ENCODE peak calls at places on chromosome 14, in four cellular contexts. One of them, this sample, is unnamed.

GRCh38 chr14:58560208-58560607 is 77.6 kb upstream of the DACT1 start:
- DNase-seq in AG04449: no peak
- DNase-seq in PC-3: peak; percentile 83
- DNase-seq in cardiac fibroblast: peak; percentile 61
- DNase-seq in this sample: no peak

GRCh38 chr14:68368850-68369249 is 424.0 kb downstream of the ZFP36L1 start:
- DNase-seq in AG04449: no peak
- DNase-seq in PC-3: no peak
- DNase-seq in cardiac fibroblast: no peak
- DNase-seq in this sample: no peak

GRCh38 chr14:31297701-31298344 is 90.2 kb upstream of the HECTD1 start:
- DNase-seq in AG04449: no peak
- DNase-seq in PC-3: peak; percentile 38
- DNase-seq in cardiac fibroblast: peak; percentile 50
- DNase-seq in this sample: no peak

GRCh38 chr14:101622251-101623076 is 61.2 kb downstream of the DIO3 start:
- DNase-seq in AG04449: no peak
- DNase-seq in PC-3: no peak
- DNase-seq in cardiac fibroblast: no peak
- DNase-seq in this sample: no peak

GRCh38 chr14:90894241-90894640 is 78.0 kb upstream of the TTC7B start:
- DNase-seq in AG04449: no peak
- DNase-seq in PC-3: no peak
- DNase-seq in cardiac fibroblast: no peak
- DNase-seq in this sample: no peak

GRCh38 chr14:99038401-99038800 is 233.6 kb downstream of the BCL11B start:
- DNase-seq in AG04449: peak; percentile 19
- DNase-seq in PC-3: no peak
- DNase-seq in cardiac fibroblast: no peak
- DNase-seq in this sample: no peak

GRCh38 chr14:35991356-35991755 is 165.2 kb downstream of the BRMS1L start:
- DNase-seq in AG04449: no peak
- DNase-seq in PC-3: no peak
- DNase-seq in cardiac fibroblast: no peak
- DNase-seq in this sample: no peak

GRCh38 chr14:34710006-34710405 is 4.4 kb downstream of the CFL2 start:
- DNase-seq in AG04449: no peak
- DNase-seq in PC-3: no peak
- DNase-seq in cardiac fibroblast: no peak
- DNase-seq in this sample: no peak

GRCh38 chr14:45902241-45902640 is 649.2 kb upstream of the MIS18BP1 start:
- DNase-seq in AG04449: no peak
- DNase-seq in PC-3: peak; percentile 48
- DNase-seq in cardiac fibroblast: no peak
- DNase-seq in this sample: no peak

GRCh38 chr14:57274551-57274950 is 5.8 kb downstream of the AP5M1 start:
- DNase-seq in AG04449: no peak
- DNase-seq in PC-3: no peak
- DNase-seq in cardiac fibroblast: no peak
- DNase-seq in this sample: no peak

GRCh38 chr14:85250369-85250768 is 279.6 kb upstream of the FLRT2 start:
- DNase-seq in AG04449: no peak
- DNase-seq in PC-3: no peak
- DNase-seq in cardiac fibroblast: no peak
- DNase-seq in this sample: no peak

GRCh38 chr14:54839681-54840080 is 62.9 kb downstream of the GCH1 start:
- DNase-seq in AG04449: no peak
- DNase-seq in PC-3: peak; percentile 40
- DNase-seq in cardiac fibroblast: peak; percentile 43
- DNase-seq in this sample: no peak

GRCh38 chr14:31137214-31137889 is 70.2 kb downstream of the HECTD1 start:
- DNase-seq in AG04449: no peak
- DNase-seq in PC-3: peak; percentile 62
- DNase-seq in cardiac fibroblast: no peak
- DNase-seq in this sample: no peak

GRCh38 chr14:69441948-69442347 is 42.6 kb upstream of the PLEKHD1 start:
- DNase-seq in AG04449: no peak
- DNase-seq in PC-3: no peak
- DNase-seq in cardiac fibroblast: no peak
- DNase-seq in this sample: no peak

GRCh38 chr14:73567951-73568885 is 795 bp upstream of the ACOT2 start:
- DNase-seq in AG04449: no peak
- DNase-seq in PC-3: peak; percentile 62
- DNase-seq in cardiac fibroblast: peak; percentile 6
- DNase-seq in this sample: no peak

GRCh38 chr14:60721331-60722162 is 2.6 kb downstream of the SIX4 start:
- DNase-seq in AG04449: no peak
- DNase-seq in PC-3: peak; percentile 85
- DNase-seq in cardiac fibroblast: peak; percentile 54
- DNase-seq in this sample: no peak

GRCh38 chr14:33851931-33852330 is 98.9 kb downstream of the EGLN3 start:
- DNase-seq in AG04449: no peak
- DNase-seq in PC-3: no peak
- DNase-seq in cardiac fibroblast: no peak
- DNase-seq in this sample: no peak

GRCh38 chr14:34175574-34175973 is 224.7 kb upstream of the EGLN3 start:
- DNase-seq in AG04449: no peak
- DNase-seq in PC-3: no peak
- DNase-seq in cardiac fibroblast: no peak
- DNase-seq in this sample: no peak

GRCh38 chr14:68231832-68232642 is 412.5 kb downstream of the RAD51B start:
- DNase-seq in AG04449: no peak
- DNase-seq in PC-3: peak; percentile 81
- DNase-seq in cardiac fibroblast: peak; percentile 75
- DNase-seq in this sample: no peak

GRCh38 chr14:51507556-51508511 is 143.9 kb upstream of the FRMD6 start:
- DNase-seq in AG04449: peak; percentile 45
- DNase-seq in PC-3: no peak
- DNase-seq in cardiac fibroblast: peak; percentile 64
- DNase-seq in this sample: no peak

GRCh38 chr14:68734231-68734732 is 58.6 kb downstream of the ZFP36L1 start:
- DNase-seq in AG04449: no peak
- DNase-seq in PC-3: no peak
- DNase-seq in cardiac fibroblast: peak; percentile 11
- DNase-seq in this sample: no peak

GRCh38 chr14:100892496-100893227 is 10.9 kb downstream of the RTL1 start:
- DNase-seq in AG04449: no peak
- DNase-seq in PC-3: no peak
- DNase-seq in cardiac fibroblast: no peak
- DNase-seq in this sample: no peak

GRCh38 chr14:78633747-78634146 is 463.6 kb downstream of the NRXN3 start:
- DNase-seq in AG04449: no peak
- DNase-seq in PC-3: no peak
- DNase-seq in cardiac fibroblast: no peak
- DNase-seq in this sample: no peak

GRCh38 chr14:104174051-104174450 is 35.7 kb downstream of the KIF26A start:
- DNase-seq in AG04449: no peak
- DNase-seq in PC-3: no peak
- DNase-seq in cardiac fibroblast: no peak
- DNase-seq in this sample: no peak

GRCh38 chr14:75811862-75812505 is 150.9 kb downstream of the TTLL5 start:
- DNase-seq in AG04449: no peak
- DNase-seq in PC-3: no peak
- DNase-seq in cardiac fibroblast: no peak
- DNase-seq in this sample: no peak

DNA sequence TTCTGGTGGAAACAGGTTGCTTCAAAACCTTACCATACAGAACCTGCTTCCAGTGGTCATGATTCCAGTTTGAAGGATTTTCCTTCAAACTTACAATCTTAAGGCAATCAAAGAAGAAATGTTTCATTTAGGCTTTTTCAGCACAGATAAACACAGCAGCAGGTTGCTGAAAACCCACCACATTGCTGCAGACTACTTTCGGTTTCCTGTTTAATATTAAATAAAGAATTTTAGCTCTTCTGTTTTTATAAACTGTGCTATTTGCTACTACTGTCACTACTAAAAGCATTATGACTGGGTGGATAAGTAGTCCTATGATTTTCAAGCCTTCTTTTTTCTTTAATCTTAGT is 13.2 kb upstream of the FOXN3 start:
- DNase-seq in AG04449: no peak
- DNase-seq in PC-3: no peak
- DNase-seq in cardiac fibroblast: no peak
- DNase-seq in this sample: no peak
- H3K4me3 ChIP-seq in AG04449: no peak overlapping the region
- H3K4me3 ChIP-seq in PC-3: no peak overlapping the region
- H3K4me3 ChIP-seq in cardiac fibroblast: peak overlapping the region; percentile 21
- H3K4me3 ChIP-seq in this sample: no peak overlapping the region

DNA sequence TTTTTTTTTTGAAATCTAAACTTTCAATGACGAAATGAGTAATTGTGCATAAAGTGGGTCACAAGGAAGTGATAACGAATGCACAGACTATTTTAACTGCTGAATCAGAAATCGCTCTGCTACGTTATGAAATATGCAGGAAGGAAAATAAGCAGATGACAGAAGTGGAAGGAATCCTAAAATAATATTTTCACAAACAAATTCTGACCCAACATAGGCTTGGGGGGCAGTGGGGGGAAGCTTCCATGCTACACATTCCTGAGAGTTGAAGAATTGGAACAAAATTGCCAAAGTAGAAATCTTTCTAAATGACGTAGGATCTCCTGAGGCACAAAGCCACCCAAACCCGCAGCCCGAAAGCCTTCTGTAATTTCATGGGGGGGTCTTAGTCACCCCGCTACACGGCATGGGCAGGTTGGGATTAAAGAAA is 89.7 kb downstream of the ARF6 start:
- DNase-seq in AG04449: peak; percentile 93
- DNase-seq in PC-3: no peak
- DNase-seq in cardiac fibroblast: peak; percentile 99
- DNase-seq in this sample: no peak
- H3K4me3 ChIP-seq in AG04449: peak overlapping the region; percentile 16
- H3K4me3 ChIP-seq in PC-3: no peak overlapping the region
- H3K4me3 ChIP-seq in cardiac fibroblast: peak overlapping the region; percentile 11
- H3K4me3 ChIP-seq in this sample: peak overlapping the region; percentile 35

DNA sequence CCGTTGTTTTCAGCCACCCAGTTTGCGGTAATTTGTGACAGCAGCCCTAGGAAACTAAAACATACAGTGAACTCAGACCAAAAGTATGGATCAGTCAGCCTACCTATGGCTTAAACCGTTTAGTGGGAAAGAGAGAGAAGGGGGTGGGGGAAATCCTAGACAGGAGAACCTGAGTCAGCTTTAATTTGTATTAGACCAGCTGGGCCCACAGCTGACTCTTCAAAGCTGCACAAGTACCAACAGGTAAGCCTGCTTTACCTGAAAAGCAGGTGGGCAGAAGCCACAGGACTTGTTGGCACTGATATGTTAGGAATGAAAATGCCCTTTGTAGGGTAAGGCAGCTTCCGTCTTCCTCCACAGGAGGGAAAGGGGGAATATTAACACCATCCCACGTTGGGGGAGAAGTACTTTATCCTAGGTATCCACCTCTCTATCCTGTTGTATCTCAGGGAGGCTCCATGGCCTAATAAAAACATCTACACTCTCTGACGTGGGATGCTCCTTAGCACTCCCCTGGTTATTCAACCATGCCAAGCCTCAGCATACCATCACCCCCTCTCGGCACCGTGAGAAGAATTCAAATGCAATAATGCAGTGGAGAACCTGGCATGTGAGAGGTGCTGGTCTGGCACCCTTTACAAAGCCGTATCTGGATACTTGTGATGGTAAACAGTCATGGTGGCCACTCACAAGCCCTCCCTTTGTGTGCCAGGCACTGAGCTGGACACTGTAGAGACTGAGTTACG is 70.3 kb downstream of the STON2 start:
- DNase-seq in AG04449: no peak
- DNase-seq in PC-3: peak; percentile 29
- DNase-seq in cardiac fibroblast: no peak
- DNase-seq in this sample: no peak
- H3K4me3 ChIP-seq in AG04449: no peak overlapping the region
- H3K4me3 ChIP-seq in PC-3: no peak overlapping the region
- H3K4me3 ChIP-seq in cardiac fibroblast: no peak overlapping the region
- H3K4me3 ChIP-seq in this sample: no peak overlapping the region

GRCh38 chr14:77040059-77040308 is 11.5 kb upstream of the IRF2BPL start:
- DNase-seq in AG04449: no peak
- DNase-seq in PC-3: no peak
- DNase-seq in cardiac fibroblast: no peak
- DNase-seq in this sample: no peak
- H3K4me3 ChIP-seq in AG04449: peak overlapping the region; percentile 42
- H3K4me3 ChIP-seq in PC-3: peak overlapping the region; percentile 59
- H3K4me3 ChIP-seq in cardiac fibroblast: peak overlapping the region; percentile 30
- H3K4me3 ChIP-seq in this sample: peak overlapping the region; percentile 39

This sample was measured in epithelial cell of proximal tubule.